ENCODE peak calls at places on chromosomes 7 and 10, in seven cellular contexts. X, S, H, P, W, O and N are unnamed samples.

GRCh38 chr10:63429280-63429679 is 36.5 kb downstream of the JMJD1C start:
- DNase-seq in X (no peak), S (peak), H (no peak), P (no peak), W (no peak), O (no peak), N (no peak)

GRCh38 chr7:11751807-11752389 is 80.1 kb downstream of the THSD7A start:
- DNase-seq in X (no peak), S (no peak), H (no peak), P (no peak), W (no peak), O (no peak), N (peak)

GRCh38 chr7:136870799-136871487 is 2.5 kb downstream of the CHRM2 start:
- DNase-seq in X (no peak), S (no peak), H (no peak), P (peak), W (no peak), O (no peak), N (peak)

GRCh38 chr10:43444897-43445466 is 8.1 kb downstream of the ZNF487 start:
- DNase-seq in X (no peak), S (no peak), H (no peak), P (no peak), W (no peak), O (no peak), N (no peak)

GRCh38 chr10:132493246-132493755 is 44.3 kb upstream of the INPP5A start:
- DNase-seq in X (no peak), S (no peak), H (no peak), P (no peak), W (no peak), O (no peak), N (no peak)

GRCh38 chr7:50788393-50788792 is 5.7 kb upstream of the GRB10 start:
- DNase-seq in X (no peak), S (no peak), H (no peak), P (no peak), W (no peak), O (no peak), N (no peak)

GRCh38 chr10:11901454-11902431 is 78.6 kb downstream of the PROSER2 start:
- DNase-seq in X (no peak), S (no peak), H (no peak), P (no peak), W (no peak), O (no peak), N (no peak)

GRCh38 chr7:30436518-30436917 is 42.1 kb downstream of the NOD1 start:
- DNase-seq in X (no peak), S (no peak), H (no peak), P (no peak), W (no peak), O (no peak), N (no peak)